ENCODE peak calls at places on chromosome 10, in five cellular contexts. V, A, M, X and I are unnamed samples.

GRCh38 chr10:3625959-3626751 is 158.9 kb downstream of the KLF6 start:
- DNase-seq in V (peak; percentile 78), M (no peak), X (no peak), A (no peak), I (no peak)

GRCh38 chr10:1190791-1191490 is 134.8 kb downstream of the WDR37 start:
- DNase-seq in M (no peak), A (no peak), X (no peak), V (no peak), I (no peak)

GRCh38 chr10:49578392-49578791 is 31.7 kb upstream of the SLC18A3 start:
- DNase-seq in X (no peak), M (no peak), A (no peak), V (no peak), I (no peak)

GRCh38 chr10:34916368-34916767 is 101.3 kb upstream of the PARD3 start:
- DNase-seq in V (peak; percentile 75), M (peak; percentile 84), A (no peak), X (no peak), I (no peak)

GRCh38 chr10:42431095-42431494 is 207.3 kb downstream of the ZNF33B start:
- DNase-seq in X (no peak), M (no peak), V (no peak), A (no peak), I (no peak)

GRCh38 chr10:97640868-97641811 is 669 bp downstream of the PI4K2A start:
- DNase-seq in A (peak; percentile 12), M (no peak), X (peak; percentile 41), V (peak; percentile 62), I (no peak)

GRCh38 chr10:24642921-24643678 is 80.6 kb downstream of the ARHGAP21 start:
- DNase-seq in A (peak; percentile 59), V (peak; percentile 88), X (peak; percentile 7), M (peak; percentile 70), I (no peak)

GRCh38 chr10:124995605-124996004 is 53.7 kb downstream of the ZRANB1 start:
- DNase-seq in X (no peak), A (no peak), V (no peak), M (no peak), I (no peak)

GRCh38 chr10:314871-315270 is 179.6 kb downstream of the ZMYND11 start:
- DNase-seq in M (no peak), V (no peak), A (no peak), X (no peak), I (no peak)

GRCh38 chr10:132939957-132940790 is 2.2 kb downstream of the CFAP46 start:
- DNase-seq in X (peak; percentile 63), A (no peak), M (no peak), V (no peak), I (no peak)

GRCh38 chr10:78331391-78331922 is 297.8 kb downstream of the RPS24 start:
- DNase-seq in M (no peak), V (peak; percentile 65), X (no peak), A (no peak), I (no peak)

GRCh38 chr10:12193193-12193592 is 2.5 kb downstream of the NUDT5 start:
- DNase-seq in V (peak; percentile 24), X (no peak), M (no peak), A (no peak), I (no peak)

GRCh38 chr10:12350167-12350872 is 973 bp downstream of the CAMK1D start:
- DNase-seq in X (peak; percentile 53), A (peak; percentile 69), M (no peak), V (no peak), I (no peak)

GRCh38 chr10:109958059-109958458 is 34.7 kb upstream of the XPNPEP1 start:
- DNase-seq in M (no peak), V (no peak), A (no peak), X (no peak), I (no peak)

GRCh38 chr10:51046668-51047067 is 27.6 kb upstream of the PRKG1 start:
- DNase-seq in A (no peak), M (no peak), X (no peak), V (no peak), I (no peak)